ENCODE peak calls at places on chromosomes 6 and 20, in ten cellular contexts. P, S, C, E, L, B, O, T, G and A are unnamed samples.

GRCh38 chr6:47414517-47415167 is 62.9 kb upstream of the CD2AP start:
- DNase-seq in P (no peak), S (no peak), C (no peak), E (peak; percentile 48), L (peak; percentile 2), B (no peak), O (no peak), T (no peak), G (peak; percentile 54), A (no peak)

GRCh38 chr20:1813101-1813529 is 82.1 kb upstream of the SIRPA start:
- DNase-seq in P (no peak), S (no peak), C (no peak), E (peak; percentile 97), L (no peak), B (no peak), O (no peak), T (peak; percentile 69), G (peak; percentile 96), A (peak; percentile 90)

GRCh38 chr6:38567436-38567835 is 72.3 kb downstream of the BTBD9 start:
- DNase-seq in P (no peak), S (no peak), C (no peak), E (peak; percentile 93), L (no peak), B (peak; percentile 39), O (no peak), T (peak; percentile 82), G (peak; percentile 84), A (peak; percentile 76)

GRCh38 chr20:50628326-50628725 is 63.0 kb downstream of the RIPOR3 start:
- DNase-seq in P (peak; percentile 81), S (no peak), C (no peak), E (no peak), L (no peak), B (no peak), O (no peak), T (no peak), G (no peak), A (no peak)

GRCh38 chr6:135291288-135292116 is 110.4 kb downstream of the MYB start:
- DNase-seq in P (no peak), S (no peak), C (no peak), E (peak; percentile 24), L (no peak), B (no peak), O (no peak), T (no peak), G (no peak), A (no peak)

GRCh38 chr20:45998761-45999160 is 9.9 kb upstream of the MMP9 start:
- DNase-seq in P (no peak), S (no peak), C (no peak), E (no peak), L (peak; percentile 88), B (peak; percentile 60), O (no peak), T (no peak), G (no peak), A (no peak)

GRCh38 chr6:42010185-42010872 is 40.0 kb upstream of the TAF8 start:
- DNase-seq in P (peak; percentile 83), S (no peak), C (peak; percentile 69), E (no peak), L (peak; percentile 83), B (no peak), O (no peak), T (no peak), G (no peak), A (no peak)

GRCh38 chr6:40477246-40478126 is 109.7 kb downstream of the LRFN2 start:
- DNase-seq in P (peak; percentile 55), S (peak; percentile 60), C (peak; percentile 74), E (no peak), L (no peak), B (no peak), O (peak; percentile 10), T (no peak), G (no peak), A (no peak)

GRCh38 chr6:137417411-137417810 is 76.8 kb downstream of the OLIG3 start:
- DNase-seq in P (no peak), S (no peak), C (no peak), E (peak; percentile 4), L (no peak), B (no peak), O (no peak), T (no peak), G (no peak), A (no peak)

GRCh38 chr6:45428734-45429133 is 51.0 kb upstream of the SUPT3H start:
- DNase-seq in P (no peak), S (no peak), C (no peak), E (no peak), L (no peak), B (no peak), O (no peak), T (no peak), G (no peak), A (no peak)

GRCh38 chr6:24994812-24995211 is 59.1 kb upstream of the RIPOR2 start:
- DNase-seq in P (no peak), S (no peak), C (no peak), E (no peak), L (no peak), B (no peak), O (no peak), T (no peak), G (no peak), A (no peak)

GRCh38 chr6:142848156-142848555 is 96.8 kb downstream of the HIVEP2 start:
- DNase-seq in P (no peak), S (no peak), C (no peak), E (no peak), L (no peak), B (no peak), O (no peak), T (no peak), G (no peak), A (no peak)

GRCh38 chr6:149122850-149123821 is 194.4 kb upstream of the TAB2 start:
- DNase-seq in P (no peak), S (no peak), C (no peak), E (no peak), L (no peak), B (no peak), O (no peak), T (no peak), G (no peak), A (no peak)

GRCh38 chr20:1014471-1014870 is 12.4 kb upstream of the RSPO4 start:
- DNase-seq in P (no peak), S (no peak), C (no peak), E (no peak), L (no peak), B (no peak), O (no peak), T (no peak), G (no peak), A (no peak)

GRCh38 chr6:147675281-147675680 is 166.8 kb downstream of the SAMD5 start:
- DNase-seq in P (no peak), S (no peak), C (no peak), E (peak; percentile 89), L (no peak), B (no peak), O (no peak), T (no peak), G (peak; percentile 19), A (no peak)

GRCh38 chr6:87965806-87966205 is 81.8 kb upstream of the SPACA1 start:
- DNase-seq in P (no peak), S (no peak), C (no peak), E (no peak), L (no peak), B (no peak), O (no peak), T (no peak), G (no peak), A (no peak)

GRCh38 chr6:87972279-87972678 is 75.4 kb upstream of the SPACA1 start:
- DNase-seq in P (no peak), S (no peak), C (no peak), E (no peak), L (no peak), B (no peak), O (no peak), T (no peak), G (no peak), A (no peak)

GRCh38 chr6:87971605-87972262 is 75.9 kb upstream of the SPACA1 start:
- DNase-seq in P (peak; percentile 55), S (no peak), C (no peak), E (no peak), L (no peak), B (no peak), O (no peak), T (no peak), G (no peak), A (no peak)

DNA sequence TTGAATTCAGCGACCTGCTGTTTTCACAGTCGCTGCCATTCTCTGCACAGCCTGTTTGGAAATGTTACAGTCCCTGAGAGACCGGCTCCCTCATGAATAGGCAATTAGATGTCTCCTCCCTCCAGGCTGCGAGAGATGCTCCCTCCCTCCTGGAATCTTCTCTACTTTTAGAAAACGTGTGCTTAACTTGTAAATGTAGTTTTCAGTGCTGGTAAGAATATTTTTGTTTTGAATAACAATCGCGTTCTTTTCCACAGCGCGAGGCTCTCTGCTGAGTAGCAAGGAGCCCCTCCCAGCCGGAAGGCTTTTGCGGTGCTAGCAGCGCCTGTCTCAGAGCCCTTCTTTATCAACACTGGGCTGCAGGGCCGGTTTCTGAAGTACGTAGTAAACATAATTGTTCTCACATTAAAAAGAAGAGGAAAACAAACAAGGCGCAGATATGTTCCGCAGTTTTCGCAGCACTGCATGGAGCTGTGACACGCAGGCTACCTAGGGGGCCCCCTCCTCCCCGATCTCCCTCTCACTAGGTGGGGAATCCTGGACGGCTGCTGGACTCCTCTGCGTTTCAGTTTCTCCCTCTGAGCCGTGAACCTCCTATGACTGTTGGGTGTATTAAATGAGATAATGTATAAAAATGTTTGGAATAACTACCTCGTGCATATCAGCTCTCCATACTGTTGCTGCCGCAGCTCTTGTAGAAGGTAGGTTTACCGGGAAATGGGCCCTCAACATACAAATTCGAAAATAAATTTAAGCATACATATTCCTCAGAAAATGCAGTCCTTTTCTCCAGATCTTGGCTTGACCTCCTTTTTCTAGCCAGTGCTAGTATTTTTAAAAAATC is 79.0 kb upstream of the SPACA1 start:
- DNase-seq in P (no peak), S (no peak), C (peak; percentile 39), E (no peak), L (no peak), B (peak; percentile 67), O (no peak), T (no peak), G (peak; percentile 11), A (no peak)
- TF ChIP-seq CTCF in P (no peak), S (no peak), C (no peak), E (no peak), L (no peak), B (no peak), O (no peak), T (no peak), G (no peak), A (no peak)

GRCh38 chr6:107578642-107579332 is 88.9 kb downstream of the SOBP start:
- DNase-seq in P (peak; percentile 58), S (no peak), C (peak; percentile 48), E (no peak), L (no peak), B (no peak), O (no peak), T (no peak), G (no peak), A (no peak)
- H3K27ac ChIP-seq in P (peak overlapping the region; percentile 38), S (no peak overlapping the region), C (no peak overlapping the region), E (no peak overlapping the region), L (no peak overlapping the region), B (no peak overlapping the region), O (no peak overlapping the region), T (no peak overlapping the region), G (no peak overlapping the region), A (no peak overlapping the region)

GRCh38 chr6:106325336-106326178 is at the start of gene ATG5:
- DNase-seq in P (peak; percentile 99), S (peak; percentile 100), C (peak; percentile 100), E (peak; percentile 99), L (peak; percentile 100), B (peak; percentile 99), O (peak; percentile 100), T (peak; percentile 100), G (peak; percentile 96), A (peak; percentile 100)
- TF ChIP-seq CTCF in P (no peak), S (no peak), C (no peak), E (no peak), L (no peak), B (no peak), O (no peak), T (no peak), G (no peak), A (no peak)

GRCh38 chr6:162964703-162965140 is 236.9 kb downstream of the PACRG start:
- DNase-seq in P (no peak), S (no peak), C (no peak), E (peak; percentile 99), L (no peak), B (peak; percentile 57), O (no peak), T (peak; percentile 61), G (peak; percentile 76), A (no peak)
- H3K27ac ChIP-seq in P (no peak overlapping the region), S (no peak overlapping the region), C (no peak overlapping the region), E (peak overlapping the region; percentile 82), L (no peak overlapping the region), B (no peak overlapping the region), O (no peak overlapping the region), T (no peak overlapping the region), G (no peak overlapping the region), A (no peak overlapping the region)